ENCODE peak calls at places on chromosome 12, in four cellular contexts. E is AG04450; F is thyroid gland; V is CD4-positive, alpha-beta T cell. K is an unnamed sample.
A peak's percentile ranks its signal among the peaks of the same experiment; 100 is the strongest.

GRCh38 chr12:110141389-110141788 is 17.2 kb downstream of the IFT81 start:
- DNase-seq in E (peak; percentile 45), F (no peak), V (no peak), K (peak; percentile 95)

GRCh38 chr12:3453947-3454675 is 36.9 kb upstream of the PRMT8 start:
- DNase-seq in E (peak; percentile 13), V (no peak), F (no peak), K (peak; percentile 26)

GRCh38 chr12:50677858-50678257 is 86.0 kb upstream of the ATF1 start:
- DNase-seq in F (no peak), V (no peak), E (no peak), K (peak; percentile 49)

GRCh38 chr12:110906985-110907384 is 13.4 kb downstream of the MYL2 start:
- DNase-seq in F (no peak), V (no peak), E (no peak), K (peak; percentile 15)

GRCh38 chr12:29282452-29282851 is 98.5 kb downstream of the ERGIC2 start:
- DNase-seq in V (no peak), E (no peak), F (no peak), K (no peak)

GRCh38 chr12:66751432-66752113 is 72.7 kb upstream of the GRIP1 start:
- DNase-seq in V (no peak), F (no peak), E (no peak), K (no peak)

GRCh38 chr12:105278043-105278697 is 42.2 kb upstream of the APPL2 start:
- DNase-seq in F (no peak), V (no peak), E (no peak), K (peak; percentile 54)

GRCh38 chr12:42281281-42281680 is 43.2 kb upstream of the YAF2 start:
- DNase-seq in F (no peak), V (no peak), E (no peak), K (no peak)

GRCh38 chr12:120260607-120261006 is 4.9 kb downstream of the PXN start:
- DNase-seq in V (no peak), F (no peak), E (no peak), K (no peak)

GRCh38 chr12:6373022-6373787 is 2.2 kb downstream of the SCNN1A start:
- DNase-seq in E (no peak), F (peak; percentile 69), V (no peak), K (no peak)

GRCh38 chr12:80320121-80320678 is 123.8 kb upstream of the PTPRQ start:
- DNase-seq in V (no peak), F (no peak), E (no peak), K (no peak)

GRCh38 chr12:25121916-25122315 is 73.0 kb downstream of the DNAI7 start:
- DNase-seq in E (no peak), V (no peak), F (no peak), K (no peak)

GRCh38 chr12:22083167-22083566 is 37.1 kb downstream of the CMAS start:
- DNase-seq in E (no peak), F (no peak), V (peak; percentile 8), K (peak; percentile 38)

DNA sequence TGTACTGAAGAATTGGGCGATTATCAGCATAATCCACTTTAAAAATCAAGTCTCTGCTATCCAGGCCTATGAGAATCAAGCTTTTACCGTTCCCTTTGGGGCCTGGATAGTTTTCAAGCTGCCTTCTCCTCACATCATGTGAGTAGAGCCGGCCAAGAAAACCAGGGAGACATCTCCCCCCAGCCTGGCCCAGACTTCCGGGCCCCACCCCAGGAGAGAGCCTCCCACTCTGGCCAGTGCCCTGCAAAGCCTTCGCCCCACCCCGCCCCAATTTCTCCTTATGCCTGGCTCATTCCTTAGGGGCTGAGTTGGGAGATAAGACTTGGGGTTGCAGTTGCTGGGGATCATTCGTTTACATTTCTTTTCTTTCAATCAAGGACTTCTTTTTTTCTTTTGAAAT is 1.4 kb upstream of the TMEM132C start:
- DNase-seq in V (no peak), E (no peak), F (no peak), K (no peak)
- TF ChIP-seq CTCF in V (no peak), E (no peak), F (no peak), K (no peak)

GRCh38 chr12:92717202-92717601 is 14.4 kb downstream of the PLEKHG7 start:
- DNase-seq in E (no peak), F (no peak), V (no peak), K (peak; percentile 60)
- TF ChIP-seq CTCF in E (peak; percentile 43), F (peak; percentile 25), V (no peak), K (peak; percentile 45)

DNA sequence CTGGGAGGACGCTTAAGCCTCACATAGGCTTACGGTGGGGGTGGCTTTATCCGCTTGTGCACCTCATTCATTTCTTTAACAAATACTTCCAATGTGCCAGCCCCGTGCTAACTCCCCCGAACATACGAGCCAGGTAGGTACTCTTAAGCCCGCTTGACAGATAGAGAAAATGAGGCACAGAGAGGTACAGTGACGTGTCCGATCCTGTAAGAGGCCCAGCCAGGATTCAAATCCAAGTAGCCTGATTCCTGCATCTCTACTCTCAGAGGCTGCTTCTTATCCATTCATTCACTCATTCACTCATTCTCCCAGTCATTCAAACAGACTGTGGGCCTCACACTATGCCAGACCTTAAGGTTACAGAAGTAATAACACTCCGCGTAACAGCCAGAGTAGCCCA is 477 bp downstream of the OAS3 start:
- DNase-seq in V (no peak), F (no peak), E (no peak), K (no peak)
- TF ChIP-seq CTCF in V (no peak), F (no peak), E (no peak), K (no peak)

GRCh38 chr12:48003226-48004038 is 844 bp downstream of the COL2A1 start:
- DNase-seq in E (no peak), F (no peak), V (no peak), K (peak; percentile 9)
- TF ChIP-seq CTCF in E (peak; percentile 1), F (no peak), V (no peak), K (no peak)

GRCh38 chr12:55806982-55807381 is 10.5 kb downstream of the SARNP start:
- DNase-seq in E (no peak), F (no peak), V (no peak), K (no peak)
- TF ChIP-seq CTCF in E (no peak), F (no peak), V (no peak), K (no peak)

GRCh38 chr12:117178745-117179144 is 11.5 kb downstream of the FBXO21 start:
- DNase-seq in F (no peak), E (no peak), V (no peak), K (no peak)

GRCh38 chr12:117180790-117181467 is 9.3 kb downstream of the FBXO21 start:
- DNase-seq in E (no peak), V (no peak), F (no peak), K (no peak)

GRCh38 chr12:117182866-117183265 is 7.4 kb downstream of the FBXO21 start:
- DNase-seq in F (no peak), V (no peak), E (no peak), K (no peak)

GRCh38 chr12:117178301-117178700 is 12.0 kb downstream of the FBXO21 start:
- DNase-seq in F (no peak), E (no peak), V (no peak), K (no peak)
- TF ChIP-seq CTCF in F (no peak), E (no peak), V (no peak), K (no peak)

K was measured in AG10803.